ENCODE peak calls at places on chromosomes 6 and 20, in four cellular contexts. F, T, L and J are unnamed samples.

GRCh38 chr20:63682384-63683139 is 13.9 kb upstream of the TNFRSF6B start:
- DNase-seq in T (no peak), L (peak), F (no peak), J (peak)

GRCh38 chr20:7003598-7003997 is 236.1 kb downstream of the BMP2 start:
- DNase-seq in T (no peak), F (no peak), L (no peak), J (no peak)

GRCh38 chr20:49866051-49866450 is 49.3 kb downstream of the SPATA2 start:
- DNase-seq in T (no peak), F (peak), L (no peak), J (no peak)

GRCh38 chr20:34941224-34941623 is 14.4 kb downstream of the GSS start:
- DNase-seq in T (no peak), L (no peak), F (no peak), J (no peak)

GRCh38 chr6:123810214-123810613 is 6.5 kb downstream of the NKAIN2 start:
- DNase-seq in F (no peak), L (no peak), T (no peak), J (no peak)

GRCh38 chr20:41654884-41655283 is 36.7 kb upstream of the CHD6 start:
- DNase-seq in F (no peak), T (no peak), L (no peak), J (no peak)

GRCh38 chr20:9815662-9816061 is 23.2 kb downstream of the PAK5 start:
- DNase-seq in T (no peak), F (no peak), L (no peak), J (no peak)

GRCh38 chr20:10332656-10333421 is 101.2 kb downstream of the MKKS start:
- DNase-seq in T (no peak), L (no peak), F (no peak), J (no peak)

GRCh38 chr6:20696676-20697075 is 162.4 kb downstream of the CDKAL1 start:
- DNase-seq in T (no peak), L (no peak), F (no peak), J (no peak)

GRCh38 chr6:423799-424345 is 32.3 kb downstream of the IRF4 start:
- DNase-seq in F (no peak), T (no peak), L (no peak), J (no peak)

GRCh38 chr6:81075974-81076373 is 676.5 kb downstream of the TENT5A start:
- DNase-seq in T (peak), L (peak), F (no peak), J (no peak)

GRCh38 chr20:37364927-37365272 is 19.0 kb downstream of the SRC start:
- DNase-seq in L (no peak), F (no peak), T (no peak), J (peak)

GRCh38 chr6:35391240-35391968 is 49.0 kb downstream of the PPARD start:
- DNase-seq in F (no peak), T (no peak), L (no peak), J (no peak)

GRCh38 chr6:35490821-35491557 is 5.9 kb downstream of the TEAD3 start:
- DNase-seq in T (no peak), F (no peak), L (no peak), J (no peak)

GRCh38 chr6:78781001-78781400 is 86.3 kb upstream of the IRAK1BP1 start:
- DNase-seq in L (no peak), F (no peak), T (no peak), J (no peak)

GRCh38 chr20:10585308-10585707 is 88.5 kb downstream of the JAG1 start:
- DNase-seq in T (no peak), F (no peak), L (no peak), J (no peak)

GRCh38 chr6:113433506-113433991 is 423.6 kb upstream of the MARCKS start:
- DNase-seq in L (peak), F (no peak), T (no peak), J (no peak)

GRCh38 chr6:132161283-132161682 is 210.1 kb upstream of the CCN2 start:
- DNase-seq in F (no peak), L (peak), T (no peak), J (peak)

GRCh38 chr6:18241208-18241836 is 23.0 kb downstream of the DEK start:
- DNase-seq in L (peak), F (no peak), T (no peak), J (no peak)

GRCh38 chr20:24965065-24965919 is 16.2 kb downstream of the CST7 start:
- DNase-seq in F (no peak), L (no peak), T (no peak), J (no peak)

GRCh38 chr20:9359561-9360308 is 154.7 kb upstream of the LAMP5 start:
- DNase-seq in F (no peak), L (peak), T (peak), J (peak)

GRCh38 chr6:73747293-73747692 is 51.3 kb downstream of the CD109 start:
- DNase-seq in L (no peak), F (peak), T (no peak), J (no peak)

GRCh38 chr6:132236744-132237143 is 164.5 kb downstream of the MOXD1 start:
- DNase-seq in L (no peak), T (no peak), F (no peak), J (no peak)

GRCh38 chr6:142458857-142459256 is 157.1 kb downstream of the ADGRG6 start:
- DNase-seq in F (no peak), L (no peak), T (no peak), J (no peak)

GRCh38 chr20:46308258-46309157 is at the start of gene CDH22:
- DNase-seq in L (peak), T (peak), F (no peak), J (peak)

GRCh38 chr20:58559368-58559729 is 44.1 kb upstream of the APCDD1L start:
- DNase-seq in T (no peak), L (no peak), F (no peak), J (no peak)

GRCh38 chr20:10596726-10597125 is 77.1 kb downstream of the JAG1 start:
- DNase-seq in F (no peak), L (peak), T (no peak), J (peak)

GRCh38 chr6:22296936-22297335 is at the start of gene PRL:
- DNase-seq in L (no peak), T (no peak), F (no peak), J (no peak)

GRCh38 chr20:19129976-19130612 is 82.3 kb upstream of the SLC24A3 start:
- DNase-seq in L (no peak), F (no peak), T (no peak), J (no peak)

GRCh38 chr6:100458841-100459154 is 5.9 kb downstream of the SIM1 start:
- DNase-seq in F (no peak), L (no peak), T (no peak), J (no peak)

GRCh38 chr6:123448306-123448884 is 188.4 kb downstream of the TRDN start:
- DNase-seq in T (no peak), F (no peak), L (no peak), J (no peak)

GRCh38 chr6:118876201-118876600 is 17.8 kb upstream of the ASF1A start:
- DNase-seq in T (no peak), F (no peak), L (peak), J (peak)

GRCh38 chr6:72267470-72267869 is 354.4 kb upstream of the KCNQ5 start:
- DNase-seq in T (no peak), F (no peak), L (no peak), J (no peak)

GRCh38 chr6:10880366-10880765 is 1.5 kb downstream of the GCM2 start:
- DNase-seq in T (no peak), F (no peak), L (no peak), J (no peak)

GRCh38 chr6:10882654-10883053 is 813 bp upstream of the GCM2 start:
- DNase-seq in L (no peak), F (no peak), T (no peak), J (no peak)

GRCh38 chr6:10884245-10884972 is 2.4 kb upstream of the SYCP2L start:
- DNase-seq in T (no peak), L (no peak), F (no peak), J (no peak)

GRCh38 chr6:10883312-10884244 is 1.7 kb upstream of the GCM2 start:
- DNase-seq in F (no peak), L (no peak), T (no peak), J (no peak)
- TF ChIP-seq PBX3 in F (no peak), L (no peak), T (no peak), J (no peak)

GRCh38 chr6:33431880-33432541 is 12.1 kb downstream of the SYNGAP1 start:
- DNase-seq in T (peak), F (no peak), L (no peak), J (no peak)

GRCh38 chr6:33428891-33429744 is 9.3 kb downstream of the SYNGAP1 start:
- DNase-seq in F (no peak), T (no peak), L (no peak), J (no peak)

GRCh38 chr6:33429745-33430042 is 9.8 kb downstream of the SYNGAP1 start:
- DNase-seq in T (no peak), L (no peak), F (no peak), J (no peak)

GRCh38 chr6:33430991-33431879 is 11.4 kb downstream of the SYNGAP1 start:
- DNase-seq in L (peak), T (peak), F (no peak), J (peak)

GRCh38 chr6:33430334-33430733 is 10.5 kb downstream of the SYNGAP1 start:
- DNase-seq in T (no peak), F (no peak), L (no peak), J (no peak)
- TF ChIP-seq PBX3 in T (no peak), F (no peak), L (no peak), J (no peak)

GRCh38 chr20:3652646-3653596 is 10.3 kb downstream of the GFRA4 start:
- DNase-seq in T (no peak), F (no peak), L (no peak), J (no peak)
- TF ChIP-seq PBX3 in T (no peak), F (no peak), L (no peak), J (no peak)

GRCh38 chr20:22995923-22996322 is 39.2 kb upstream of the SSTR4 start:
- DNase-seq in F (no peak), L (no peak), T (no peak), J (no peak)

GRCh38 chr20:23003077-23003476 is 32.0 kb upstream of the SSTR4 start:
- DNase-seq in L (no peak), T (no peak), F (no peak), J (no peak)

GRCh38 chr20:23002276-23002675 is 32.8 kb upstream of the SSTR4 start:
- DNase-seq in F (no peak), L (no peak), T (no peak), J (no peak)

GRCh38 chr20:22998476-22998875 is 36.6 kb upstream of the SSTR4 start:
- DNase-seq in T (no peak), L (no peak), F (no peak), J (no peak)

DNA sequence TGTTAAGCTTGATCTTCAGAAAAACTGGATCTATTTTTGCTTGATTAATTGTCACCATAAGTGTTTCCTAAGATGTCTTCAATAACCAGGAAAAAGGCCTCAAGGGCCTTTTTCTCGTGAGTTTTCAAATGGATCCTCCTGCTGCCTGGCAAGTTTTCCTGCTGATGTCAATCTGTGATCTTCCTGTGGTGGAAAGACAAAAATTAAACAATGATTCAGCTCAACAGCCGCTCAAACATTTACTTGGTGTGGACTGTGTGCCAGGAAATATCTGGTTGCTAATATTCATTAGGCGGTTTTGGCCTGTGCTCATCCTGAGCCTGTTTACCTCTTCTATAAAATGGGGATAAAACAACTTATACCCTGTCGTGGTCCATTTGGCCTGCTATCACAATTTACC is 35.4 kb upstream of the SSTR4 start:
- DNase-seq in F (no peak), T (no peak), L (no peak), J (peak)
- TF ChIP-seq PBX3 in F (no peak), T (no peak), L (no peak), J (no peak)

GRCh38 chr6:2875840-2876207 is 27.3 kb downstream of the SERPINB9 start:
- DNase-seq in L (no peak), F (no peak), T (peak), J (no peak)

GRCh38 chr6:2877960-2878359 is 25.1 kb downstream of the SERPINB9 start:
- DNase-seq in L (no peak), F (no peak), T (no peak), J (no peak)

GRCh38 chr6:2877057-2877882 is 25.8 kb downstream of the SERPINB9 start:
- DNase-seq in T (no peak), F (no peak), L (peak), J (peak)

GRCh38 chr6:2873643-2874042 is 29.5 kb downstream of the SERPINB9 start:
- DNase-seq in F (no peak), L (no peak), T (no peak), J (no peak)

DNA sequence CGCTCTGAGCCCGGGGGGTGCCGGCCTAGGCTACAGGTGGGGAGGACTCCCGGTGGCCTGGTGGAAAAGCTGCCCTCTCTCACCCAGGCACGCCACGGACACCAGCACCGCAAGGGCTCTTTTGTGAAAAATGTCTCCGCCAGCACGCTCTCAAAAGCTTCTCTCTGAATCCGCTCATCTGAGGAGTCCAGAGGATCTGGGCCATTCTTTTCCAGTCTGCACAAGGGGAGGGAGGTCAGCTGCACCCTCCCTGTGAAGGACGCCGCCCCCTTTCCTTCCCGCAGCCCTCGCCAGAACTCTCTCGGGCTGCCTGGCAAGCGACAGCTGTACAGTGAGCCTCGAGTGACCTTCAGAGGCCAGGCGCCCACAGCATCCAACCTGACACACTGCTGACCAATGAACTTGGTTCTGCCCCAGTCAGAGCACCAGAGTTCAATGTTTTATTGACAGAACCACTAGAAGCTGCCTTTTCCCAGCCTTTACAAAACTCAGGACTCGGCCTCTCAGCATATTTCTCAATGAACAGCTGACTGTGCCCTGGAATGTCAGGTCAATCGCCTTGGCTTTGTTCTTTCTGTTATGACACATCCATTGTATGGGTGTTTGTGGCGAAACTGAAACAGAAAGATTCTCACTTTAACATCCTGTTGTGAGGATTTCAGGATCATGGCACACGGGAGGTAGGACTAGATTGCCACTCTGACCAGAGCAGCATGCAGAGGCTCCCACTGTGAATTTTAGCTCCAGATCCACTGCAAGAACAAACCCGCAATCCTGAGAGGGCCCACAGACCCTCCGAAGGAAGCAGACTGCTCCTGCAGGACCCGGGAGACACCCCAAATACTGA is 26.7 kb downstream of the SERPINB9 start:
- DNase-seq in L (peak), F (no peak), T (peak), J (peak)
- TF ChIP-seq PBX3 in L (peak), F (peak), T (no peak), J (peak)

DNA sequence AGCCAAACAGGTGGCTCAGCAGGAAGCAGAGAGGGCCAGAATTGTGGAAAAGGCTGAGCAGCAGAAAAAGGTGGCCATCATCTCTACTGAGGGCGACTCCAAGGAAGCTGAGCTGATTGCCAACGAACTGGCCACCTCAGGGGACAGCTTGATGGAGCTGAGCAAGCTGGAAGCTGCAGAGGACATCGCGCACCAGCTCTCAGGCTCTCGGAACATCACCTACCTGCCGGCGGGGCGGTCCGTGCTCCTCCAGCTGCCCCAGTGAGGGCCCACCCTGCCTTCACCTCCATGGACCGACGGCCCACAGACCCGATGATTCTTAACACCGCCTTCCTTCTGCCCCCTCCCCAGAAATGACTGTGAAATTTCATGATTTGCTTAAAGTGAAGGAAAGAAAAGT is 17.8 kb upstream of the RAET1L start:
- DNase-seq in F (no peak), T (no peak), L (no peak), J (no peak)
- TF ChIP-seq PBX3 in F (no peak), T (no peak), L (no peak), J (no peak)

DNA sequence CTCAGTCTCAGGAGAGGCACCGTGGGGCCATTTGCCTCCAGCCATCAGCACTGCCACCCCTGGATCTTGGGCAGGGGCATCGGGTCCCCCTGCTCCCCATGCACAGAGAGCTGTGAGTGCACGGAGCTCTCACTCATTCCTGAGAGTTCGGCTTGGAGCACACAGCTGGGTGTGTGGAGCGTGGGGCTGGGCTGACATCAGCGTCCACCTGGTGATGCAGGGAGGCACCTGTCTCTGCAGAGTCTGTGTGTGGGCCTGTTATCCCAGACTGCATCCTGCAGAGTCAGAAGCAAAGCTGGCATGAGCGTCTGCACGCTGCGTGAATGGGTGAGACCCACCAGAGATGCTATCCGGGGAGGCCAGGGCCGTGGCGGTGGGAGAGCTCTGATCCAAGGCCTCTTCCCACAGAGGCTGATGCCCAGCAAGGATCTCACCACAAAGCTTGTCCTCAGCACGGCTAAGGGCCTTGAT is 248.8 kb upstream of the AFDN start:
- DNase-seq in L (no peak), T (no peak), F (no peak), J (no peak)
- TF ChIP-seq PBX3 in L (no peak), T (no peak), F (no peak), J (no peak)

DNA sequence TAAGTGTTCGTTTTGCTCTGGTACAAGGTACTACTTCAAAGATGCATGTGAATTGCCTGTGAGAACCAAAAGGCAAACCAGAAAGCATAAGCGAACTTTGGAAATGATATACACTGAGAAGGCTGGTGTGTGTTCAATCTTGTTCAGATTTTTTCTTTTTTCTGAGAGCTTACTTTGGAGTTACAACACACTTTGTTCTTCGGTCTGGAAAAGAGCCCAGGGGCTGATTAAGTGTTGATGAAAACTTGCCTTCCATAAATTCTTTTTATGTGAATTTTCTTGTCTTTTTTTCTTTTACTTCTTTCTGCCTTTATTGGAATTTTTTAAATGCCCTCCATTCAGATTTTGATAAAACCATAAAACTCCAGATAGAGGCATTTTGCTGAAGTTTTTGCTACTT is 395.1 kb upstream of the SASH1 start:
- DNase-seq in T (no peak), L (no peak), F (no peak), J (no peak)
- TF ChIP-seq PBX3 in T (no peak), L (no peak), F (no peak), J (no peak)

DNA sequence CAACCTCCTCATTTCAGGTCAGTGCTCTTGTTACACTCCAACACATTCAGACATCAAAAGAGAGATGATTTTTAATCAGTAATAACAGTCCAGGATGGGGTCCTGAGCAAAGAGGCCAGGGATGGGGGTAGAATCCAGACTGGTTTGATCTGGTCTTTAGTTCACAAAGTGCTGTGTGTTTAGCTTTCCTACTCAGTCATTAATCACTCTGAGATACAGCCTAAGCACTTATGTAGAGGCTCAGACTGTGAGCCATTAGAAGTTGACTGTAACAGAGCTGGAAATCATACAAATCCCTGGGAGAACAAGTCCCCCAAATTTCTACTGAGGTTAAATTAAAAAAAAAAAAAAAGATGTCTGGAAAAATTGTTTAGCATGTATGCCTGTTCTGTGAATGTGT is 241.5 kb downstream of the PTPRK start:
- DNase-seq in T (no peak), F (no peak), L (no peak), J (no peak)
- TF ChIP-seq PBX3 in T (no peak), F (no peak), L (no peak), J (no peak)

DNA sequence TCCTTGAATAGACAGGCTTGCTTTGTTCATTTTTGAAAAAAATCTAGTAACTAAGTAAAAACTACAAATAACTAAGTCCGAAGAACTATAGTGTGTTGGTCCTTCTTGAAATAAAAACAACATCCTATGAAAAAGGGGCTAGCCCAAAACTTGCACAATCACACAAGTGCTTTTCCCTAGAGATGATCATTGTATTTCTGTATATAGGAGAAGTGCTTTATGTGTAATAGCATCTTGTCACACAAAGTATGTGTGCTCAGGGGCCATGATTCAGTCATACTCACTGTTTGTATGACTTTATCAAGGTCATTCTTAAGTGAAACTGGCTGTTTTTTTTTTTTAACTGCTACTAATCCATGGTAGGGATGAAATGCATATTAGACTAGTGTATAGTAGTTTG is 179.8 kb downstream of the DTNBP1 start:
- DNase-seq in F (no peak), L (peak), T (no peak), J (no peak)
- TF ChIP-seq PBX3 in F (no peak), L (no peak), T (no peak), J (no peak)